ENCODE peak calls at places on chromosome 3, in five cellular contexts. T, A, Z, D and G are unnamed samples.

GRCh38 chr3:123817413-123817812 is 66.7 kb downstream of the MYLK start:
- DNase-seq in T (no peak), Z (peak; percentile 80), A (no peak), D (no peak), G (peak; percentile 65)

GRCh38 chr3:29581311-29581710 is 300.4 kb downstream of the RBMS3 start:
- DNase-seq in D (no peak), T (no peak), A (no peak), Z (no peak), G (no peak)

GRCh38 chr3:131795382-131796085 is 239.3 kb downstream of the CPNE4 start:
- DNase-seq in A (peak; percentile 54), D (no peak), T (no peak), Z (peak; percentile 83), G (peak; percentile 74)

GRCh38 chr3:11612515-11613184 is 31.1 kb downstream of the VGLL4 start:
- DNase-seq in Z (no peak), A (no peak), D (no peak), T (no peak), G (no peak)

GRCh38 chr3:113948015-113948917 is 453 bp downstream of the ZDHHC23 start:
- DNase-seq in A (peak; percentile 76), Z (peak; percentile 6), T (no peak), D (peak; percentile 61), G (peak; percentile 32)

GRCh38 chr3:14415501-14415900 is 13.1 kb downstream of the SLC6A6 start:
- DNase-seq in D (no peak), Z (peak; percentile 55), A (no peak), T (no peak), G (no peak)

GRCh38 chr3:126438186-126438585 is 37.5 kb downstream of the ZXDC start:
- DNase-seq in D (no peak), Z (no peak), T (no peak), A (no peak), G (no peak)

GRCh38 chr3:128071771-128072453 is 19.7 kb downstream of the SEC61A1 start:
- DNase-seq in D (no peak), A (no peak), T (no peak), Z (no peak), G (no peak)

GRCh38 chr3:123419156-123419849 is 29.6 kb downstream of the ADCY5 start:
- DNase-seq in Z (no peak), T (no peak), D (no peak), A (no peak), G (no peak)

GRCh38 chr3:20185364-20185732 is 658 bp downstream of the SGO1 start:
- DNase-seq in Z (peak; percentile 20), D (peak; percentile 9), T (no peak), A (peak; percentile 47), G (peak; percentile 40)

GRCh38 chr3:59641169-59641914 is 591.5 kb upstream of the CFAP20DC start:
- DNase-seq in Z (peak; percentile 54), D (no peak), T (no peak), A (no peak), G (peak; percentile 27)

GRCh38 chr3:128436214-128436613 is 30.5 kb downstream of the DNAJB8 start:
- DNase-seq in T (no peak), Z (peak; percentile 11), D (no peak), A (no peak), G (no peak)

GRCh38 chr3:118400886-118401285 is 633.8 kb downstream of the IGSF11 start:
- DNase-seq in T (peak; percentile 46), D (no peak), Z (no peak), A (no peak), G (no peak)

GRCh38 chr3:182925330-182925943 is 54.9 kb downstream of the DCUN1D1 start:
- DNase-seq in T (peak; percentile 70), A (no peak), D (peak; percentile 14), Z (peak; percentile 47), G (no peak)

GRCh38 chr3:171772427-171773056 is 37.7 kb downstream of the PLD1 start:
- DNase-seq in A (peak; percentile 72), T (no peak), D (peak; percentile 20), Z (peak; percentile 55), G (peak; percentile 79)

GRCh38 chr3:114496466-114496865 is 202.6 kb downstream of the TIGIT start:
- DNase-seq in D (no peak), T (no peak), A (no peak), Z (no peak), G (no peak)

GRCh38 chr3:57274845-57275244 is 17.6 kb downstream of the ASB14 start:
- DNase-seq in T (no peak), A (no peak), D (no peak), Z (no peak), G (no peak)

GRCh38 chr3:89699229-89699628 is 591.8 kb downstream of the EPHA3 start:
- DNase-seq in A (no peak), Z (no peak), D (no peak), T (no peak), G (no peak)

GRCh38 chr3:127141921-127142730 is 50.8 kb upstream of the PRR23E start:
- DNase-seq in T (peak; percentile 26), Z (no peak), D (no peak), A (peak; percentile 37), G (no peak)

GRCh38 chr3:52857870-52858269 is 23.1 kb upstream of the MUSTN1 start:
- DNase-seq in T (no peak), A (no peak), D (no peak), Z (no peak), G (no peak)

GRCh38 chr3:34016925-34017592 is 218.6 kb downstream of the PDCD6IP start:
- DNase-seq in Z (no peak), D (no peak), T (peak; percentile 29), A (no peak), G (peak; percentile 10)

GRCh38 chr3:193560870-193561269 is 6.2 kb upstream of the ATP13A4 start:
- DNase-seq in T (no peak), D (no peak), A (no peak), Z (no peak), G (peak; percentile 23)

GRCh38 chr3:37694236-37694635 is 167.4 kb upstream of the CTDSPL start:
- DNase-seq in T (no peak), D (no peak), A (no peak), Z (no peak), G (no peak)

GRCh38 chr3:170425491-170426239 is 7.0 kb downstream of the CLDN11 start:
- DNase-seq in Z (no peak), A (peak; percentile 53), T (no peak), D (no peak), G (no peak)

GRCh38 chr3:139559541-139559940 is 20.0 kb upstream of the RBP1 start:
- DNase-seq in Z (peak; percentile 86), D (no peak), T (peak; percentile 92), A (no peak), G (peak; percentile 87)

GRCh38 chr3:170809021-170809974 is 60.7 kb downstream of the RPL22L1 start:
- DNase-seq in D (peak; percentile 14), Z (peak; percentile 77), T (peak; percentile 54), A (peak; percentile 93), G (peak; percentile 86)

GRCh38 chr3:134677196-134677986 is 26.6 kb upstream of the KY start:
- DNase-seq in A (peak; percentile 76), T (no peak), Z (no peak), D (no peak), G (no peak)

GRCh38 chr3:76010252-76010651 is 224.9 kb upstream of the ZNF717 start:
- DNase-seq in T (no peak), D (no peak), A (peak; percentile 15), Z (no peak), G (no peak)

GRCh38 chr3:147336543-147337278 is 69.6 kb downstream of the ZIC4 start:
- DNase-seq in A (no peak), Z (no peak), T (no peak), D (no peak), G (no peak)

GRCh38 chr3:117131259-117131658 is 421.7 kb downstream of the TUSC7 start:
- DNase-seq in A (no peak), T (no peak), D (no peak), Z (no peak), G (no peak)